ENCODE peak calls at places on chromosomes 12 and 14, in four cellular contexts. One of them, this sample, is unnamed.
A peak's percentile ranks its signal among the peaks of the same experiment; 100 is the strongest.

GRCh38 chr12:19148860-19149259 is 19.3 kb downstream of the PLEKHA5 start:
- DNase-seq in GM23338: no peak
- DNase-seq in lower lobe of right lung: no peak
- DNase-seq in thoracic aorta: no peak
- DNase-seq in this sample: no peak

GRCh38 chr12:24889403-24889802 is 59.5 kb downstream of the BCAT1 start:
- DNase-seq in lower lobe of right lung: no peak
- DNase-seq in GM23338: no peak
- DNase-seq in thoracic aorta: no peak
- DNase-seq in this sample: no peak

GRCh38 chr12:92556622-92557421 is 146.0 kb upstream of the PLEKHG7 start:
- DNase-seq in thoracic aorta: no peak
- DNase-seq in lower lobe of right lung: no peak
- DNase-seq in GM23338: no peak
- DNase-seq in this sample: no peak

GRCh38 chr14:78157855-78158436 is 12.2 kb upstream of the NRXN3 start:
- DNase-seq in thoracic aorta: no peak
- DNase-seq in GM23338: peak; percentile 54
- DNase-seq in lower lobe of right lung: no peak
- DNase-seq in this sample: no peak

GRCh38 chr12:15978431-15978950 is 67.4 kb downstream of the DERA start:
- DNase-seq in lower lobe of right lung: no peak
- DNase-seq in GM23338: no peak
- DNase-seq in thoracic aorta: no peak
- DNase-seq in this sample: peak; percentile 61

GRCh38 chr12:111761099-111761498 is 5.6 kb upstream of the ALDH2 start:
- DNase-seq in GM23338: no peak
- DNase-seq in lower lobe of right lung: no peak
- DNase-seq in thoracic aorta: no peak
- DNase-seq in this sample: no peak

GRCh38 chr12:121632069-121632970 is 6.0 kb downstream of the ORAI1 start:
- DNase-seq in lower lobe of right lung: no peak
- DNase-seq in GM23338: no peak
- DNase-seq in thoracic aorta: no peak
- DNase-seq in this sample: no peak

GRCh38 chr12:79844693-79845092 is 90.2 kb downstream of the PPP1R12A start:
- DNase-seq in lower lobe of right lung: no peak
- DNase-seq in GM23338: peak; percentile 40
- DNase-seq in thoracic aorta: no peak
- DNase-seq in this sample: peak; percentile 80

GRCh38 chr12:23221066-23221465 is 596.1 kb downstream of the ETNK1 start:
- DNase-seq in lower lobe of right lung: no peak
- DNase-seq in thoracic aorta: no peak
- DNase-seq in GM23338: peak; percentile 68
- DNase-seq in this sample: peak; percentile 14

GRCh38 chr12:62787606-62788005 is 147.3 kb downstream of the PPM1H start:
- DNase-seq in thoracic aorta: no peak
- DNase-seq in lower lobe of right lung: no peak
- DNase-seq in GM23338: no peak
- DNase-seq in this sample: no peak

GRCh38 chr12:49804821-49805220 is 23.4 kb downstream of the NCKAP5L start:
- DNase-seq in GM23338: no peak
- DNase-seq in thoracic aorta: no peak
- DNase-seq in lower lobe of right lung: no peak
- DNase-seq in this sample: no peak

GRCh38 chr14:88518592-88519512 is 36.0 kb downstream of the PTPN21 start:
- DNase-seq in lower lobe of right lung: no peak
- DNase-seq in GM23338: no peak
- DNase-seq in thoracic aorta: no peak
- DNase-seq in this sample: peak; percentile 51

GRCh38 chr12:114440450-114441383 is 34.8 kb upstream of the TBX5 start:
- DNase-seq in thoracic aorta: no peak
- DNase-seq in GM23338: peak; percentile 72
- DNase-seq in lower lobe of right lung: no peak
- DNase-seq in this sample: no peak

GRCh38 chr12:26162174-26162573 is 33.2 kb upstream of the SSPN start:
- DNase-seq in lower lobe of right lung: no peak
- DNase-seq in GM23338: no peak
- DNase-seq in thoracic aorta: no peak
- DNase-seq in this sample: no peak

GRCh38 chr12:96810477-96810876 is 96.6 kb upstream of the NEDD1 start:
- DNase-seq in thoracic aorta: no peak
- DNase-seq in lower lobe of right lung: no peak
- DNase-seq in GM23338: no peak
- DNase-seq in this sample: peak; percentile 58

GRCh38 chr14:25111061-25111601 is 61.2 kb upstream of the STXBP6 start:
- DNase-seq in thoracic aorta: no peak
- DNase-seq in lower lobe of right lung: no peak
- DNase-seq in GM23338: peak; percentile 25
- DNase-seq in this sample: peak; percentile 40

GRCh38 chr12:8065991-8066594 is at the start of gene C3AR1:
- DNase-seq in GM23338: no peak
- DNase-seq in thoracic aorta: no peak
- DNase-seq in lower lobe of right lung: no peak
- DNase-seq in this sample: peak; percentile 68

GRCh38 chr12:46212108-46212982 is 56.5 kb downstream of the SLC38A1 start:
- DNase-seq in GM23338: no peak
- DNase-seq in lower lobe of right lung: no peak
- DNase-seq in thoracic aorta: no peak
- DNase-seq in this sample: no peak

GRCh38 chr12:32106153-32106516 is 512 bp upstream of the BICD1 start:
- DNase-seq in GM23338: no peak
- DNase-seq in thoracic aorta: no peak
- DNase-seq in lower lobe of right lung: no peak
- DNase-seq in this sample: no peak
- H3K27ac ChIP-seq in GM23338: peak overlapping the region; percentile 87
- H3K27ac ChIP-seq in thoracic aorta: peak overlapping the region; percentile 89
- H3K27ac ChIP-seq in lower lobe of right lung: peak overlapping the region; percentile 82
- H3K27ac ChIP-seq in this sample: no peak overlapping the region

DNA sequence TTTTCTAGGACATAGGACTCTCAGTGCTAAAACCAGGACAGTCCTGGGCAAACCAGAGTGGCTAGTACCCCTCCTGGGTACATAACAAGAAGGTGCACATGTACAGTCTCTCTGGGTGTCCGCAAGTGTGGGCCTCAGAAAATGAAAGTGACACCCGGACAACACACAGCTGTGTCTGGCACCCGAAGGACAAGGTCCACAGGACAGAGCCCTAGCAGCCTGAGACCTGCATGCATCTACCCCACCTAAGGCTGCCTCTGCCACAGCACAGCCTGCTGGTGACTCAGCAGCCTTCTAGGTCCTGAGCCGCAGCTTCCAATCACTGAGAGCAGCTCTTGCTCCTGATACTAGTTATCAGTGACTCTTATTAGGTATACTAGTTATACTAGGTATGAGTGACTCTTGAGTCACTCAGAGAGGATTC is 784.1 kb upstream of the TBX3 start:
- DNase-seq in lower lobe of right lung: no peak
- DNase-seq in GM23338: no peak
- DNase-seq in thoracic aorta: no peak
- DNase-seq in this sample: peak; percentile 28
- TF ChIP-seq CTCF in lower lobe of right lung: no peak
- TF ChIP-seq CTCF in GM23338: no peak
- TF ChIP-seq CTCF in thoracic aorta: no peak
- TF ChIP-seq CTCF in this sample: peak; percentile 55

GRCh38 chr12:104479141-104479662 is 22.5 kb downstream of the CHST11 start:
- DNase-seq in lower lobe of right lung: no peak
- DNase-seq in GM23338: no peak
- DNase-seq in thoracic aorta: no peak
- DNase-seq in this sample: no peak

GRCh38 chr12:104477812-104478388 is 21.2 kb downstream of the CHST11 start:
- DNase-seq in GM23338: no peak
- DNase-seq in lower lobe of right lung: no peak
- DNase-seq in thoracic aorta: no peak
- DNase-seq in this sample: no peak

GRCh38 chr12:104480826-104481457 is 24.2 kb downstream of the CHST11 start:
- DNase-seq in GM23338: no peak
- DNase-seq in lower lobe of right lung: peak; percentile 88
- DNase-seq in thoracic aorta: no peak
- DNase-seq in this sample: peak; percentile 39

GRCh38 chr12:104480012-104480411 is 23.3 kb downstream of the CHST11 start:
- DNase-seq in thoracic aorta: no peak
- DNase-seq in lower lobe of right lung: no peak
- DNase-seq in GM23338: no peak
- DNase-seq in this sample: no peak

GRCh38 chr12:104478396-104479140 is 21.8 kb downstream of the CHST11 start:
- DNase-seq in GM23338: no peak
- DNase-seq in lower lobe of right lung: peak; percentile 52
- DNase-seq in thoracic aorta: no peak
- DNase-seq in this sample: no peak
- H3K27ac ChIP-seq in GM23338: no peak overlapping the region
- H3K27ac ChIP-seq in lower lobe of right lung: peak overlapping the region; percentile 62
- H3K27ac ChIP-seq in thoracic aorta: no peak overlapping the region
- H3K27ac ChIP-seq in this sample: no peak overlapping the region

DNA sequence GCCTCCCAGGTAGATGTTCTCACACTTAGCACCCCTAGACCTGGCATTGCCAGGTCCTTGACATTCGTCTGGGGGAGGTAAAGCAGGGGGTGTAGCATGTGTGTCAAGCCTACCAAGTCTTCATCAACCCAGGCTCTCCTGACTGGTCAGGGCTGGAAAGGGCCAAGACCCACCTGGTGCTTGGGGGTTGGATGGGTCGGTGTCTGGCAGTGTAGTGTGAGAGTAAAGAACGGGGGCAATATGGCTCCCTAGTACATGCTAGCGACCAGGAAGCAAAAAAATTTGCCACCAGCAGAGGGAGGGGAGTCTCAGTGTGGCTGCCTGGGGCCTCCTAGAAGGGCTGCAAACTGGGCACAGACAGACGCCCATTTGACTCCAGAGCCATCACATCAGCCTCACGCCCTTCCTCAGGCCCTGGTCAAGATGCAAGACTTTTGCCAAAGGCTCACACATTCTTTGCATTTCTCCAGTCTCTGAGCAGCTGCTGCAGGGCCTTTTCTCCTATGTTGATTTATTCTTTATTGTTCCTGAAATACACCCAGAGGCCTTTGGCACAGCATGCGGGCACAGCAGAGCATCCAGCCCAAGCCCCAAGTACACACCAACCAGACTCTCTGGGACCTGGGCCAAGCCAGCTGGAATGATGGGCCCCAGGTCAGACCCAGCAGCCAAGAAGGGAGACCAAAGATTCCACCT is 38.3 kb upstream of the PNMA1 start:
- DNase-seq in thoracic aorta: peak; percentile 71
- DNase-seq in lower lobe of right lung: no peak
- DNase-seq in GM23338: peak; percentile 55
- DNase-seq in this sample: peak; percentile 38
- TF ChIP-seq CTCF in thoracic aorta: peak; percentile 50
- TF ChIP-seq CTCF in lower lobe of right lung: no peak
- TF ChIP-seq CTCF in GM23338: peak; percentile 28
- TF ChIP-seq CTCF in this sample: peak; percentile 48

DNA sequence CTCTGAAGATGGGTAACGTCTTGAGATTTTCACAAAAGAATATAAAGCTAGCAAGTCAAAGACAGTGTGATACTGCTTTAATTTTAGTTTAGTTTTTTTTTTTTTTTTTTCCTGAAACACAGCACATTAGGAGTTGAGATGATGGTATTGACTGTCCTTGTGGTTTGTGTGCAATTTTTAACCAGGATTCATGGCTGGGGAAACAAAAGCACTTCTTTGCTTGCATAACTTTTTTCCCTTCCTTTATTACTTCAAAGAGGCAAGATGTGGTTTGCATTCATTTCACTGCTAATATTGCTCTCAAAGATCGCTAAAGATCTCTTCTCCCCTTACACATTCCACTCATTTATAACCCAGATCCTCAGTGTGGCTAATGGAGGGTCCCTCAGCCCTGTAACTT is 157.1 kb upstream of the PZP start:
- DNase-seq in GM23338: no peak
- DNase-seq in lower lobe of right lung: no peak
- DNase-seq in thoracic aorta: no peak
- DNase-seq in this sample: no peak
- H3K27ac ChIP-seq in GM23338: no peak overlapping the region
- H3K27ac ChIP-seq in lower lobe of right lung: no peak overlapping the region
- H3K27ac ChIP-seq in thoracic aorta: no peak overlapping the region
- H3K27ac ChIP-seq in this sample: peak overlapping the region; percentile 92

DNA sequence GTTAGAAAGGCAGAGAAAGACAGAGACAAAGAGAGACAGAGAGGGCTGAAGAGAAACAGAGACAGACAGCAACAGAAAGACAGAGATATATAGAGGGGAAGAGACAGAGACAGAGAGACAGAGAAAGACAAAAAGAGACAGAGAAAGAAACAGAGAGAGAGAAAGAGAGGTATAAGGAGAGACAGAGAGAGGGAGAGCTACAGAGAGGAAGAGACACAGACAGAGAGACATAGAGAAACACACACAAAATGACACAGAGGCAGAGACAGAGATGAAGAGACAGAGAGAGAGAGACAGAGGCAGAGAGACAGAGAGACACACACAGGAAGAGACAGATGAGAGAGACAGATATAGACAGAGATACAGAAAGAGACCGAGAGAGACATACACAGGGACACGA is 168.6 kb downstream of the TMEM121 start:
- DNase-seq in thoracic aorta: no peak
- DNase-seq in lower lobe of right lung: no peak
- DNase-seq in GM23338: no peak
- DNase-seq in this sample: no peak
- TF ChIP-seq CTCF in thoracic aorta: no peak
- TF ChIP-seq CTCF in lower lobe of right lung: no peak
- TF ChIP-seq CTCF in GM23338: no peak
- TF ChIP-seq CTCF in this sample: no peak